ENCODE peak calls at places on chromosomes 6 and 20, in nine cellular contexts. One of them, this sample, is unnamed.
A peak's percentile ranks its signal among the peaks of the same experiment; 100 is the strongest.

GRCh38 chr6:36817864-36818263 is 21.4 kb downstream of the CPNE5 start:
- DNase-seq in CD4-positive, alpha-beta memory T cell: no peak
- DNase-seq in astrocyte: no peak
- DNase-seq in small intestine: no peak
- DNase-seq in sigmoid colon: no peak
- DNase-seq in PC-3: no peak
- DNase-seq in neural progenitor cell: no peak
- DNase-seq in colonic mucosa: no peak
- DNase-seq in mesendoderm: no peak
- DNase-seq in this sample: no peak

GRCh38 chr6:149094934-149095341 is 222.6 kb upstream of the TAB2 start:
- DNase-seq in sigmoid colon: no peak
- DNase-seq in astrocyte: peak; percentile 69
- DNase-seq in mesendoderm: no peak
- DNase-seq in PC-3: no peak
- DNase-seq in neural progenitor cell: no peak
- DNase-seq in CD4-positive, alpha-beta memory T cell: no peak
- DNase-seq in colonic mucosa: no peak
- DNase-seq in small intestine: peak; percentile 8
- DNase-seq in this sample: peak; percentile 54

GRCh38 chr20:47206962-47207641 is 149.4 kb downstream of the ZMYND8 start:
- DNase-seq in CD4-positive, alpha-beta memory T cell: no peak
- DNase-seq in sigmoid colon: no peak
- DNase-seq in small intestine: no peak
- DNase-seq in mesendoderm: no peak
- DNase-seq in colonic mucosa: no peak
- DNase-seq in neural progenitor cell: peak; percentile 48
- DNase-seq in astrocyte: no peak
- DNase-seq in PC-3: no peak
- DNase-seq in this sample: no peak

GRCh38 chr20:34585019-34585418 is 26.5 kb downstream of the MAP1LC3A start:
- DNase-seq in colonic mucosa: no peak
- DNase-seq in astrocyte: no peak
- DNase-seq in sigmoid colon: no peak
- DNase-seq in mesendoderm: no peak
- DNase-seq in neural progenitor cell: no peak
- DNase-seq in CD4-positive, alpha-beta memory T cell: no peak
- DNase-seq in small intestine: no peak
- DNase-seq in PC-3: no peak
- DNase-seq in this sample: no peak

GRCh38 chr20:51604851-51605250 is 62.3 kb upstream of the NFATC2 start:
- DNase-seq in small intestine: no peak
- DNase-seq in neural progenitor cell: no peak
- DNase-seq in PC-3: no peak
- DNase-seq in astrocyte: no peak
- DNase-seq in mesendoderm: no peak
- DNase-seq in CD4-positive, alpha-beta memory T cell: no peak
- DNase-seq in colonic mucosa: no peak
- DNase-seq in sigmoid colon: no peak
- DNase-seq in this sample: no peak

GRCh38 chr6:125201961-125202729 is 48.6 kb downstream of the TPD52L1 start:
- DNase-seq in small intestine: peak; percentile 36
- DNase-seq in PC-3: peak; percentile 88
- DNase-seq in neural progenitor cell: no peak
- DNase-seq in mesendoderm: peak; percentile 36
- DNase-seq in astrocyte: peak; percentile 89
- DNase-seq in sigmoid colon: peak; percentile 78
- DNase-seq in colonic mucosa: peak; percentile 78
- DNase-seq in CD4-positive, alpha-beta memory T cell: no peak
- DNase-seq in this sample: peak; percentile 97

GRCh38 chr20:1567392-1568165 is 10.1 kb upstream of the SIRPD start:
- DNase-seq in neural progenitor cell: no peak
- DNase-seq in colonic mucosa: no peak
- DNase-seq in mesendoderm: peak; percentile 84
- DNase-seq in CD4-positive, alpha-beta memory T cell: no peak
- DNase-seq in astrocyte: peak; percentile 60
- DNase-seq in PC-3: peak; percentile 99
- DNase-seq in sigmoid colon: no peak
- DNase-seq in small intestine: no peak
- DNase-seq in this sample: peak; percentile 33

GRCh38 chr6:74733830-74734591 is 471.8 kb downstream of the COL12A1 start:
- DNase-seq in astrocyte: peak; percentile 6
- DNase-seq in neural progenitor cell: no peak
- DNase-seq in colonic mucosa: no peak
- DNase-seq in small intestine: no peak
- DNase-seq in mesendoderm: no peak
- DNase-seq in PC-3: no peak
- DNase-seq in CD4-positive, alpha-beta memory T cell: no peak
- DNase-seq in sigmoid colon: no peak
- DNase-seq in this sample: peak; percentile 27

GRCh38 chr6:36139991-36140710 is 9.8 kb downstream of the MAPK13 start:
- DNase-seq in CD4-positive, alpha-beta memory T cell: no peak
- DNase-seq in mesendoderm: peak; percentile 45
- DNase-seq in PC-3: no peak
- DNase-seq in astrocyte: no peak
- DNase-seq in neural progenitor cell: no peak
- DNase-seq in sigmoid colon: no peak
- DNase-seq in colonic mucosa: no peak
- DNase-seq in small intestine: no peak
- DNase-seq in this sample: no peak

GRCh38 chr6:4114123-4114522 is 21.3 kb downstream of the ECI2 start:
- DNase-seq in mesendoderm: no peak
- DNase-seq in neural progenitor cell: no peak
- DNase-seq in PC-3: no peak
- DNase-seq in colonic mucosa: no peak
- DNase-seq in small intestine: no peak
- DNase-seq in sigmoid colon: no peak
- DNase-seq in astrocyte: no peak
- DNase-seq in CD4-positive, alpha-beta memory T cell: no peak
- DNase-seq in this sample: no peak

GRCh38 chr6:14924126-14925024 is 321.5 kb upstream of the JARID2 start:
- DNase-seq in CD4-positive, alpha-beta memory T cell: no peak
- DNase-seq in colonic mucosa: no peak
- DNase-seq in small intestine: no peak
- DNase-seq in mesendoderm: peak; percentile 75
- DNase-seq in PC-3: no peak
- DNase-seq in astrocyte: no peak
- DNase-seq in sigmoid colon: no peak
- DNase-seq in neural progenitor cell: peak; percentile 77
- DNase-seq in this sample: no peak

GRCh38 chr6:14922706-14923105 is 323.2 kb upstream of the JARID2 start:
- DNase-seq in mesendoderm: peak; percentile 26
- DNase-seq in small intestine: no peak
- DNase-seq in CD4-positive, alpha-beta memory T cell: no peak
- DNase-seq in astrocyte: no peak
- DNase-seq in PC-3: no peak
- DNase-seq in neural progenitor cell: no peak
- DNase-seq in sigmoid colon: no peak
- DNase-seq in colonic mucosa: no peak
- DNase-seq in this sample: no peak

GRCh38 chr6:14921170-14921569 is 324.7 kb upstream of the JARID2 start:
- DNase-seq in neural progenitor cell: peak; percentile 76
- DNase-seq in PC-3: no peak
- DNase-seq in astrocyte: peak; percentile 67
- DNase-seq in CD4-positive, alpha-beta memory T cell: no peak
- DNase-seq in small intestine: no peak
- DNase-seq in mesendoderm: no peak
- DNase-seq in sigmoid colon: peak; percentile 82
- DNase-seq in colonic mucosa: peak; percentile 32
- DNase-seq in this sample: peak; percentile 40

GRCh38 chr6:14921878-14922277 is 324.0 kb upstream of the JARID2 start:
- DNase-seq in mesendoderm: no peak
- DNase-seq in CD4-positive, alpha-beta memory T cell: no peak
- DNase-seq in PC-3: no peak
- DNase-seq in small intestine: no peak
- DNase-seq in colonic mucosa: peak; percentile 29
- DNase-seq in astrocyte: no peak
- DNase-seq in sigmoid colon: peak; percentile 69
- DNase-seq in neural progenitor cell: no peak
- DNase-seq in this sample: no peak

GRCh38 chr6:14922306-14922705 is 323.6 kb upstream of the JARID2 start:
- DNase-seq in mesendoderm: peak; percentile 62
- DNase-seq in astrocyte: peak; percentile 57
- DNase-seq in sigmoid colon: peak; percentile 66
- DNase-seq in CD4-positive, alpha-beta memory T cell: no peak
- DNase-seq in PC-3: peak; percentile 46
- DNase-seq in colonic mucosa: no peak
- DNase-seq in small intestine: no peak
- DNase-seq in neural progenitor cell: peak; percentile 50
- DNase-seq in this sample: no peak
- H3K4me1 ChIP-seq in mesendoderm: peaks cover 8% of the 10 kb centered on the region
- H3K4me1 ChIP-seq in astrocyte: peaks cover 9% of the 10 kb centered on the region
- H3K4me1 ChIP-seq in sigmoid colon: peaks cover 22% of the 10 kb centered on the region
- H3K4me1 ChIP-seq in CD4-positive, alpha-beta memory T cell: no peaks in the 10 kb centered on the region
- H3K4me1 ChIP-seq in PC-3: peaks cover 26% of the 10 kb centered on the region
- H3K4me1 ChIP-seq in colonic mucosa: no peaks in the 10 kb centered on the region
- H3K4me1 ChIP-seq in small intestine: no peaks in the 10 kb centered on the region
- H3K4me1 ChIP-seq in neural progenitor cell: peaks cover 50% of the 10 kb centered on the region
- H3K4me1 ChIP-seq in this sample: peaks cover 6% of the 10 kb centered on the region

GRCh38 chr6:157535354-157536217 is 154.6 kb downstream of the ZDHHC14 start:
- DNase-seq in CD4-positive, alpha-beta memory T cell: peak; percentile 26
- DNase-seq in sigmoid colon: no peak
- DNase-seq in astrocyte: peak; percentile 86
- DNase-seq in small intestine: peak; percentile 72
- DNase-seq in colonic mucosa: no peak
- DNase-seq in mesendoderm: no peak
- DNase-seq in neural progenitor cell: no peak
- DNase-seq in PC-3: peak; percentile 81
- DNase-seq in this sample: no peak
- H3K27ac ChIP-seq in CD4-positive, alpha-beta memory T cell: peak overlapping the region; percentile 2
- H3K27ac ChIP-seq in sigmoid colon: peak overlapping the region; percentile 19
- H3K27ac ChIP-seq in astrocyte: peak overlapping the region; percentile 44
- H3K27ac ChIP-seq in small intestine: peak overlapping the region; percentile 93
- H3K27ac ChIP-seq in colonic mucosa: peak overlapping the region; percentile 18
- H3K27ac ChIP-seq in mesendoderm: no peak overlapping the region
- H3K27ac ChIP-seq in neural progenitor cell: no peak overlapping the region
- H3K27ac ChIP-seq in PC-3: peak overlapping the region; percentile 83
- H3K27ac ChIP-seq in this sample: no peak overlapping the region

GRCh38 chr20:32463642-32464400 is 105.7 kb downstream of the ASXL1 start:
- DNase-seq in CD4-positive, alpha-beta memory T cell: no peak
- DNase-seq in colonic mucosa: peak; percentile 85
- DNase-seq in neural progenitor cell: peak; percentile 48
- DNase-seq in astrocyte: no peak
- DNase-seq in small intestine: peak; percentile 80
- DNase-seq in mesendoderm: no peak
- DNase-seq in PC-3: no peak
- DNase-seq in sigmoid colon: peak; percentile 90
- DNase-seq in this sample: no peak
- H3K4me1 ChIP-seq in CD4-positive, alpha-beta memory T cell: no peaks in the 10 kb centered on the region
- H3K4me1 ChIP-seq in colonic mucosa: peaks cover 53% of the 10 kb centered on the region
- H3K4me1 ChIP-seq in neural progenitor cell: peaks cover 16% of the 10 kb centered on the region
- H3K4me1 ChIP-seq in astrocyte: peaks cover 40% of the 10 kb centered on the region
- H3K4me1 ChIP-seq in small intestine: peaks cover 2% of the 10 kb centered on the region
- H3K4me1 ChIP-seq in mesendoderm: no peaks in the 10 kb centered on the region
- H3K4me1 ChIP-seq in PC-3: no peaks in the 10 kb centered on the region
- H3K4me1 ChIP-seq in sigmoid colon: peaks cover 77% of the 10 kb centered on the region
- H3K4me1 ChIP-seq in this sample: peaks cover 15% of the 10 kb centered on the region

GRCh38 chr20:41140226-41141133 is 3.1 kb downstream of the PLCG1 start:
- DNase-seq in CD4-positive, alpha-beta memory T cell: no peak
- DNase-seq in neural progenitor cell: no peak
- DNase-seq in colonic mucosa: no peak
- DNase-seq in astrocyte: no peak
- DNase-seq in small intestine: no peak
- DNase-seq in sigmoid colon: peak; percentile 68
- DNase-seq in mesendoderm: no peak
- DNase-seq in PC-3: no peak
- DNase-seq in this sample: no peak
- H3K27ac ChIP-seq in CD4-positive, alpha-beta memory T cell: peak overlapping the region; percentile 84
- H3K27ac ChIP-seq in neural progenitor cell: no peak overlapping the region
- H3K27ac ChIP-seq in colonic mucosa: peak overlapping the region; percentile 19
- H3K27ac ChIP-seq in astrocyte: no peak overlapping the region
- H3K27ac ChIP-seq in small intestine: peak overlapping the region; percentile 84
- H3K27ac ChIP-seq in sigmoid colon: peak overlapping the region; percentile 73
- H3K27ac ChIP-seq in mesendoderm: no peak overlapping the region
- H3K27ac ChIP-seq in PC-3: no peak overlapping the region
- H3K27ac ChIP-seq in this sample: peak overlapping the region; percentile 12

GRCh38 chr6:150691463-150691862 is 91.8 kb downstream of the PLEKHG1 start:
- DNase-seq in mesendoderm: no peak
- DNase-seq in PC-3: no peak
- DNase-seq in colonic mucosa: no peak
- DNase-seq in astrocyte: peak; percentile 47
- DNase-seq in CD4-positive, alpha-beta memory T cell: no peak
- DNase-seq in neural progenitor cell: no peak
- DNase-seq in small intestine: no peak
- DNase-seq in sigmoid colon: no peak
- DNase-seq in this sample: no peak
- H3K4me1 ChIP-seq in mesendoderm: no peaks in the 10 kb centered on the region
- H3K4me1 ChIP-seq in PC-3: peaks cover 5% of the 10 kb centered on the region
- H3K4me1 ChIP-seq in colonic mucosa: no peaks in the 10 kb centered on the region
- H3K4me1 ChIP-seq in astrocyte: no peaks in the 10 kb centered on the region
- H3K4me1 ChIP-seq in CD4-positive, alpha-beta memory T cell: no peaks in the 10 kb centered on the region
- H3K4me1 ChIP-seq in neural progenitor cell: peaks cover 10% of the 10 kb centered on the region
- H3K4me1 ChIP-seq in small intestine: peaks cover 10% of the 10 kb centered on the region
- H3K4me1 ChIP-seq in sigmoid colon: peaks cover 51% of the 10 kb centered on the region
- H3K4me1 ChIP-seq in this sample: peaks cover 7% of the 10 kb centered on the region

GRCh38 chr6:29021434-29021833 is 16.3 kb upstream of the ZNF311 start:
- DNase-seq in neural progenitor cell: no peak
- DNase-seq in sigmoid colon: no peak
- DNase-seq in small intestine: no peak
- DNase-seq in mesendoderm: no peak
- DNase-seq in PC-3: no peak
- DNase-seq in CD4-positive, alpha-beta memory T cell: no peak
- DNase-seq in colonic mucosa: no peak
- DNase-seq in astrocyte: no peak
- DNase-seq in this sample: no peak

GRCh38 chr6:29019629-29020028 is 14.5 kb upstream of the ZNF311 start:
- DNase-seq in small intestine: no peak
- DNase-seq in sigmoid colon: no peak
- DNase-seq in CD4-positive, alpha-beta memory T cell: no peak
- DNase-seq in mesendoderm: no peak
- DNase-seq in neural progenitor cell: no peak
- DNase-seq in colonic mucosa: no peak
- DNase-seq in PC-3: no peak
- DNase-seq in astrocyte: no peak
- DNase-seq in this sample: no peak

GRCh38 chr6:29017428-29017802 is 12.3 kb upstream of the ZNF311 start:
- DNase-seq in neural progenitor cell: no peak
- DNase-seq in colonic mucosa: no peak
- DNase-seq in astrocyte: no peak
- DNase-seq in PC-3: no peak
- DNase-seq in CD4-positive, alpha-beta memory T cell: no peak
- DNase-seq in sigmoid colon: no peak
- DNase-seq in small intestine: no peak
- DNase-seq in mesendoderm: no peak
- DNase-seq in this sample: no peak

GRCh38 chr6:29014729-29015608 is 9.9 kb upstream of the ZNF311 start:
- DNase-seq in sigmoid colon: no peak
- DNase-seq in neural progenitor cell: no peak
- DNase-seq in mesendoderm: peak; percentile 19
- DNase-seq in astrocyte: peak; percentile 39
- DNase-seq in PC-3: no peak
- DNase-seq in colonic mucosa: no peak
- DNase-seq in small intestine: no peak
- DNase-seq in CD4-positive, alpha-beta memory T cell: no peak
- DNase-seq in this sample: peak; percentile 7

GRCh38 chr6:29016559-29017427 is 11.7 kb upstream of the ZNF311 start:
- DNase-seq in mesendoderm: peak; percentile 86
- DNase-seq in sigmoid colon: peak; percentile 86
- DNase-seq in PC-3: peak; percentile 91
- DNase-seq in small intestine: peak; percentile 82
- DNase-seq in CD4-positive, alpha-beta memory T cell: peak; percentile 80
- DNase-seq in colonic mucosa: peak; percentile 92
- DNase-seq in neural progenitor cell: peak; percentile 87
- DNase-seq in astrocyte: peak; percentile 45
- DNase-seq in this sample: peak; percentile 81
- H3K27ac ChIP-seq in mesendoderm: no peak overlapping the region
- H3K27ac ChIP-seq in sigmoid colon: peak overlapping the region; percentile 56
- H3K27ac ChIP-seq in PC-3: no peak overlapping the region
- H3K27ac ChIP-seq in small intestine: no peak overlapping the region
- H3K27ac ChIP-seq in CD4-positive, alpha-beta memory T cell: peak overlapping the region; percentile 9
- H3K27ac ChIP-seq in colonic mucosa: peak overlapping the region; percentile 26
- H3K27ac ChIP-seq in neural progenitor cell: no peak overlapping the region
- H3K27ac ChIP-seq in astrocyte: no peak overlapping the region
- H3K27ac ChIP-seq in this sample: no peak overlapping the region

This sample was measured in cardiac muscle cell.